ENCODE peak calls at places on chromosomes 7 and 10, in ten cellular contexts. Y is A673, K is colonic mucosa, R is psoas muscle, I is HCT116, D is heart right ventricle, N is endothelial cell of umbilical vein, T is foreskin fibroblast, S is endodermal cell, U is GM12865. J is an unnamed sample.

GRCh38 chr7:1677206-1678069 is 7.4 kb downstream of the ELFN1 start:
- DNase-seq in S (peak; percentile 19), K (no peak), D (no peak), Y (no peak), I (no peak), U (no peak), R (no peak), T (no peak), N (no peak), J (no peak)

GRCh38 chr10:56928717-56929116 is 567.7 kb upstream of the ZWINT start:
- DNase-seq in R (no peak), N (no peak), D (no peak), Y (no peak), I (no peak), S (no peak), U (no peak), K (no peak), T (no peak), J (no peak)

GRCh38 chr10:103598654-103599115 is 105.2 kb downstream of the NEURL1 start:
- DNase-seq in N (peak; percentile 70), I (peak; percentile 66), Y (peak; percentile 78), T (peak; percentile 91), K (peak; percentile 81), R (peak; percentile 50), S (peak; percentile 88), D (peak; percentile 59), U (peak; percentile 37), J (peak; percentile 63)

GRCh38 chr10:114245128-114245791 is 6.2 kb downstream of the VWA2 start:
- DNase-seq in K (peak; percentile 47), U (no peak), R (no peak), D (no peak), T (no peak), Y (no peak), I (no peak), S (no peak), N (no peak), J (peak; percentile 98)

GRCh38 chr7:112112822-112113255 is 93.4 kb downstream of the DOCK4 start:
- DNase-seq in Y (no peak), N (peak; percentile 60), I (no peak), T (peak; percentile 81), U (no peak), D (no peak), R (no peak), K (no peak), S (no peak), J (peak; percentile 69)

GRCh38 chr10:18222870-18223269 is 82.6 kb downstream of the CACNB2 start:
- DNase-seq in Y (peak; percentile 49), I (no peak), R (no peak), T (peak; percentile 34), U (no peak), D (no peak), N (no peak), K (no peak), S (no peak), J (peak; percentile 24)

GRCh38 chr7:94696981-94697670 is 41.2 kb upstream of the SGCE start:
- DNase-seq in D (peak; percentile 46), K (peak; percentile 36), Y (peak; percentile 69), U (peak; percentile 2), S (no peak), N (peak; percentile 90), T (peak; percentile 97), I (peak; percentile 61), R (peak; percentile 31), J (peak; percentile 95)

GRCh38 chr7:73823257-73823656 is 7.5 kb upstream of the CLDN4 start:
- DNase-seq in S (peak; percentile 35), Y (no peak), R (no peak), N (no peak), K (no peak), D (no peak), U (no peak), T (no peak), I (no peak), J (no peak)

GRCh38 chr7:18395868-18396267 is 99.7 kb upstream of the HDAC9 start:
- DNase-seq in N (no peak), U (no peak), D (no peak), Y (no peak), R (no peak), S (no peak), T (no peak), I (no peak), K (no peak), J (no peak)

GRCh38 chr10:7773845-7774801 is 13.7 kb downstream of the KIN start:
- DNase-seq in I (no peak), N (peak; percentile 62), S (no peak), K (peak; percentile 64), T (no peak), D (peak; percentile 28), Y (no peak), U (no peak), R (no peak), J (no peak)

GRCh38 chr10:132403511-132404168 is 6.6 kb downstream of the PWWP2B start:
- DNase-seq in N (no peak), D (no peak), U (no peak), I (no peak), T (no peak), K (no peak), Y (no peak), S (peak; percentile 43), R (peak; percentile 6), J (peak; percentile 62)

GRCh38 chr7:12884856-12885440 is 197.5 kb downstream of the ARL4A start:
- DNase-seq in N (no peak), D (no peak), T (peak; percentile 66), R (no peak), K (no peak), U (no peak), S (no peak), Y (no peak), I (no peak), J (no peak)

GRCh38 chr7:131629203-131629871 is 72.9 kb upstream of the PODXL start:
- DNase-seq in K (no peak), Y (no peak), T (peak; percentile 44), S (peak; percentile 48), U (no peak), D (peak; percentile 74), N (peak; percentile 74), I (no peak), R (peak; percentile 43), J (peak; percentile 54)

GRCh38 chr10:80199828-80200227 is 5.5 kb downstream of the ANXA11 start:
- DNase-seq in Y (no peak), S (peak; percentile 54), K (peak; percentile 58), N (peak; percentile 92), U (no peak), T (peak; percentile 78), R (peak; percentile 49), D (peak; percentile 80), I (no peak), J (peak; percentile 60)

GRCh38 chr10:20922461-20922860 is 25.4 kb upstream of the NEBL start:
- DNase-seq in U (no peak), S (no peak), Y (no peak), N (no peak), R (no peak), I (no peak), K (no peak), T (no peak), D (no peak), J (no peak)

GRCh38 chr10:102501201-102502028 is 1.1 kb downstream of the ACTR1A start:
- DNase-seq in N (no peak), U (no peak), D (no peak), S (no peak), R (no peak), I (no peak), Y (no peak), T (peak; percentile 48), K (no peak), J (no peak)
- H3K4me3 ChIP-seq in N (peak overlapping the region; percentile 87), U (peak overlapping the region; percentile 92), D (peak overlapping the region; percentile 91), S (peak overlapping the region; percentile 99), R (peak overlapping the region; percentile 94), I (peak overlapping the region; percentile 89), Y (peak overlapping the region; percentile 89), T (peak overlapping the region; percentile 55), K (peak overlapping the region; percentile 56), J (peak overlapping the region; percentile 97)

GRCh38 chr7:19491821-19492452 is 216.9 kb downstream of the POLR1F start:
- DNase-seq in Y (peak; percentile 37), I (peak; percentile 28), D (no peak), N (peak; percentile 54), R (no peak), S (no peak), U (peak; percentile 36), T (peak; percentile 71), K (no peak), J (peak; percentile 62)
- TF ChIP-seq CTCF in Y (peak; percentile 75), I (peak; percentile 64), D (no peak), N (peak; percentile 37), R (peak; percentile 30), S (peak; percentile 79), U (peak; percentile 39), T (peak; percentile 47), K (no peak), J (peak; percentile 63)

GRCh38 chr10:61390841-61391240 is 62.3 kb downstream of the TMEM26 start:
- DNase-seq in D (no peak), Y (no peak), N (no peak), T (no peak), I (no peak), K (no peak), S (no peak), U (no peak), R (no peak), J (no peak)
- H3K4me3 ChIP-seq in D (no peak overlapping the region), Y (no peak overlapping the region), N (no peak overlapping the region), T (no peak overlapping the region), I (no peak overlapping the region), K (no peak overlapping the region), S (no peak overlapping the region), U (no peak overlapping the region), R (no peak overlapping the region), J (no peak overlapping the region)

GRCh38 chr7:158228131-158228530 is 359.5 kb downstream of the PTPRN2 start:
- DNase-seq in I (no peak), T (no peak), U (no peak), K (no peak), S (no peak), R (no peak), Y (no peak), D (no peak), N (no peak), J (no peak)
- TF ChIP-seq CTCF in I (no peak), T (no peak), U (no peak), K (no peak), S (peak; percentile 63), R (no peak), Y (no peak), D (no peak), N (no peak), J (no peak)

DNA sequence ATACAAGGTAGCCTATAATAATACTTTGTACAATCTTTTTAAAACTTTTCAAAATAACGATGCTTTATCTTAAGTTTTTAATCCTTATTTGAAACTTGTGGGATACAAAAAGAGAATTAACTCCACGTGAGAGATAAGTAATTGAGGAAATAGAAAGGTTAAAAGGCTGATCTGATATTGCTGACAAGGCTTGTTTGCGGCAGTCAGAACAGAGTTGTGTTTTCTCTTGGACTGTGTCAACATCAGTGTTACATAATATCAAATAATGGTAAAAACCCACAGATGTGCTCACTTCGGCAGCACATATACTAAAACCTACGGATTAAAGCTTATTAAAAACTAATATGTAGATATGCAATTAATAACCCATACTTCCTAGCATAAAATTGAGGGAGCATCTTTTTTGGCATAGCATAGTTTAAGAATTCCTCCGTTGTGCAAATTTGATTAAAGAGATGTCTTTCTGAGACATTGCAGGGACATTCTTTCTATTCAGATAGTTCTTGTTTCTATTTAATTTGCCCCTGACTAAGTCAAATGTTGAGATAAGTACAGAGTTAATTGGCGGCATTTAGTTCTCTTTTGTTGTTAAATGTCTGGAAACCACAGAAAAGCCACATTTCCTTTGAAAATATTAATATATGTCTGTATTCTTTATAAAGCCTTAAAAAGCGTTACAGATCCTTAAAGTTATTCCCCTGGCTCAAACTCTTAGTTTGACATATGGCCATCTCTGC is 63.3 kb downstream of the FAM185A start:
- DNase-seq in R (no peak), U (no peak), I (no peak), D (no peak), N (peak; percentile 28), K (no peak), S (no peak), Y (peak; percentile 30), T (no peak), J (no peak)
- H3K4me3 ChIP-seq in R (no peak overlapping the region), U (no peak overlapping the region), I (no peak overlapping the region), D (no peak overlapping the region), N (no peak overlapping the region), K (no peak overlapping the region), S (no peak overlapping the region), Y (no peak overlapping the region), T (no peak overlapping the region), J (no peak overlapping the region)

J was measured in epithelial cell of esophagus.